ENCODE peak calls at places on chromosomes 16 and 17, in nine cellular contexts. A, W, I, R, N, T, M, O and X are unnamed samples.

GRCh38 chr17:63402808-63403207 is 43.3 kb downstream of the CYB561 start:
- ATAC-seq in T (no peak), N (no peak), R (no peak), A (no peak), M (no peak), W (no peak), O (peak; percentile 38), I (no peak), X (no peak)

GRCh38 chr16:49575352-49576172 is 202.0 kb downstream of the C16orf78 start:
- ATAC-seq in I (peak; percentile 92), W (no peak), A (peak; percentile 86), O (peak; percentile 89), R (peak; percentile 61), T (no peak), N (peak; percentile 83), M (no peak), X (peak; percentile 96)

GRCh38 chr16:3732171-3732570 is 14.8 kb upstream of the TRAP1 start:
- ATAC-seq in O (no peak), M (no peak), R (no peak), W (no peak), I (no peak), N (no peak), T (no peak), A (no peak), X (no peak)

GRCh38 chr17:7213895-7214299 is 5.7 kb downstream of the DLG4 start:
- ATAC-seq in I (peak; percentile 24), W (peak; percentile 2), T (peak; percentile 0), O (no peak), N (peak; percentile 13), A (peak; percentile 19), R (peak; percentile 1), M (peak; percentile 13), X (peak; percentile 14)

GRCh38 chr16:2734844-2735243 is 14.8 kb upstream of the PRSS27 start:
- ATAC-seq in W (no peak), A (no peak), M (no peak), N (no peak), I (no peak), R (no peak), O (no peak), T (peak; percentile 69), X (no peak)

GRCh38 chr17:43790311-43790940 is 10.2 kb downstream of the CFAP97D1 start:
- ATAC-seq in A (no peak), T (no peak), I (peak; percentile 64), W (no peak), M (no peak), R (no peak), N (no peak), O (peak; percentile 28), X (no peak)

GRCh38 chr16:8828541-8829165 is 31.0 kb downstream of the PMM2 start:
- ATAC-seq in R (no peak), O (no peak), I (no peak), T (no peak), N (no peak), M (no peak), A (no peak), W (no peak), X (no peak)

GRCh38 chr17:1994707-1995106 is 30.4 kb downstream of the RTN4RL1 start:
- ATAC-seq in W (no peak), T (no peak), A (no peak), N (no peak), R (no peak), M (no peak), I (no peak), O (no peak), X (no peak)

GRCh38 chr17:78947235-78948153 is 22.3 kb upstream of the TIMP2 start:
- ATAC-seq in O (no peak), A (no peak), I (peak; percentile 83), R (no peak), W (no peak), N (peak; percentile 54), T (peak; percentile 28), M (no peak), X (no peak)

GRCh38 chr17:61303334-61304096 is 96.1 kb upstream of the TBX2 start:
- ATAC-seq in O (no peak), N (no peak), T (no peak), M (no peak), R (no peak), I (no peak), A (no peak), W (no peak), X (no peak)

GRCh38 chr16:12893050-12893750 is 8.2 kb upstream of the SHISA9 start:
- ATAC-seq in T (no peak), O (no peak), A (no peak), R (no peak), M (no peak), W (no peak), N (no peak), I (no peak), X (no peak)

GRCh38 chr17:81927145-81927652 is 336 bp downstream of the MAFG start:
- ATAC-seq in I (no peak), T (peak; percentile 13), A (peak; percentile 45), O (no peak), M (peak; percentile 38), R (no peak), W (peak; percentile 1), N (no peak), X (peak; percentile 46)

GRCh38 chr16:27712251-27712711 is 162.3 kb downstream of the KATNIP start:
- ATAC-seq in O (no peak), W (no peak), T (no peak), A (no peak), M (no peak), R (no peak), N (no peak), I (no peak), X (no peak)

GRCh38 chr16:57617604-57618111 is 10.8 kb upstream of the ADGRG1 start:
- ATAC-seq in A (no peak), W (no peak), T (no peak), R (no peak), N (no peak), O (no peak), M (no peak), I (no peak), X (no peak)

GRCh38 chr16:89902980-89903379 is 15.7 kb upstream of the MC1R start:
- ATAC-seq in M (no peak), R (peak; percentile 20), I (no peak), T (no peak), A (no peak), W (no peak), O (no peak), N (no peak), X (no peak)

GRCh38 chr16:600781-601180 is 10.9 kb downstream of the RAB40C start:
- ATAC-seq in M (no peak), N (no peak), R (no peak), I (no peak), A (no peak), W (no peak), T (no peak), O (no peak), X (no peak)

GRCh38 chr16:53881371-53881770 is 177.4 kb downstream of the FTO start:
- ATAC-seq in O (no peak), A (no peak), W (no peak), I (no peak), N (peak; percentile 64), R (no peak), T (peak; percentile 47), M (no peak), X (no peak)

GRCh38 chr16:84455031-84455430 is 49.4 kb downstream of the MEAK7 start:
- ATAC-seq in T (no peak), N (no peak), M (no peak), O (no peak), A (no peak), R (no peak), W (no peak), I (no peak), X (no peak)

GRCh38 chr16:75238853-75239371 is 12.5 kb downstream of the BCAR1 start:
- ATAC-seq in A (no peak), W (no peak), I (no peak), O (peak; percentile 18), T (no peak), R (peak; percentile 32), M (no peak), N (no peak), X (no peak)

GRCh38 chr17:213286-214105 is 32.0 kb upstream of the DOC2B start:
- ATAC-seq in W (no peak), O (no peak), T (no peak), M (no peak), R (no peak), A (no peak), I (no peak), N (no peak), X (no peak)

GRCh38 chr16:84438971-84439696 is 65.3 kb downstream of the MEAK7 start:
- ATAC-seq in W (no peak), A (no peak), T (no peak), M (no peak), R (no peak), O (no peak), N (no peak), I (no peak), X (no peak)

GRCh38 chr17:73650147-73650546 is 5.9 kb upstream of the SDK2 start:
- ATAC-seq in N (no peak), I (peak; percentile 84), O (peak; percentile 82), W (peak; percentile 56), R (no peak), M (no peak), A (no peak), T (no peak), X (no peak)

GRCh38 chr16:89064606-89065444 is 28.8 kb upstream of the ACSF3 start:
- ATAC-seq in I (peak; percentile 13), M (no peak), W (no peak), A (peak; percentile 10), T (no peak), N (peak; percentile 14), O (no peak), R (no peak), X (peak; percentile 47)

GRCh38 chr17:59848778-59849177 is 44.0 kb downstream of the TUBD1 start:
- ATAC-seq in T (peak; percentile 60), N (no peak), M (no peak), O (no peak), R (no peak), I (peak; percentile 16), A (no peak), W (no peak), X (peak; percentile 73)

GRCh38 chr16:69465881-69466280 is 41.5 kb downstream of the CYB5B start:
- ATAC-seq in T (no peak), W (no peak), A (no peak), N (no peak), I (no peak), M (no peak), O (no peak), R (no peak), X (no peak)

GRCh38 chr16:22648941-22649340 is 138.2 kb downstream of the NPIPB5 start:
- ATAC-seq in A (no peak), N (no peak), R (no peak), I (no peak), T (no peak), O (no peak), W (no peak), M (no peak), X (peak; percentile 22)

GRCh38 chr16:79301036-79301435 is 299.5 kb downstream of the MAF start:
- ATAC-seq in T (no peak), N (no peak), O (no peak), W (no peak), M (no peak), R (no peak), I (no peak), A (no peak), X (no peak)

GRCh38 chr16:71937868-71938510 is 42.7 kb downstream of the IST1 start:
- ATAC-seq in M (no peak), W (no peak), R (no peak), A (no peak), I (no peak), O (no peak), N (no peak), T (peak; percentile 32), X (no peak)

GRCh38 chr17:80363518-80364090 is 51.4 kb upstream of the ENDOV start:
- ATAC-seq in A (no peak), R (peak; percentile 19), O (no peak), M (no peak), T (peak; percentile 7), I (peak; percentile 7), W (no peak), N (peak; percentile 4), X (no peak)

GRCh38 chr16:64449511-64449910 is 672.4 kb downstream of the CDH11 start:
- ATAC-seq in N (no peak), M (no peak), O (no peak), W (no peak), I (no peak), T (no peak), A (no peak), R (no peak), X (no peak)

GRCh38 chr17:66098040-66098439 is 93.9 kb downstream of the CEP112 start:
- ATAC-seq in R (no peak), W (no peak), O (no peak), A (no peak), I (no peak), N (no peak), M (no peak), T (no peak), X (no peak)